ENCODE peak calls at places on chromosomes 5 and 9, in four cellular contexts. N, M, S and J are unnamed samples.

GRCh38 chr9:79665926-79666325 is 94.2 kb downstream of the TLE4 start:
- DNase-seq in N (no peak), M (no peak), S (no peak), J (no peak)

GRCh38 chr9:92807757-92808725 is 43.4 kb upstream of the BICD2 start:
- DNase-seq in N (no peak), M (no peak), S (no peak), J (no peak)

GRCh38 chr9:111633389-111633736 is 2.2 kb downstream of the DNAJC25 start:
- DNase-seq in N (no peak), M (no peak), S (no peak), J (no peak)

GRCh38 chr5:52989781-52990530 is 804 bp downstream of the ITGA2 start:
- DNase-seq in N (peak), M (no peak), S (no peak), J (peak)

GRCh38 chr9:118059520-118060278 is 355.5 kb downstream of the TLR4 start:
- DNase-seq in N (no peak), M (no peak), S (no peak), J (no peak)

GRCh38 chr9:14715102-14715501 is 7.4 kb downstream of the CER1 start:
- DNase-seq in N (no peak), M (no peak), S (no peak), J (no peak)

GRCh38 chr9:69637801-69638200 is 34.4 kb downstream of the APBA1 start:
- DNase-seq in N (no peak), M (no peak), S (no peak), J (peak)

GRCh38 chr5:54663876-54664275 is 146.3 kb downstream of the SNX18 start:
- DNase-seq in N (no peak), M (no peak), S (no peak), J (peak)

GRCh38 chr5:99900302-99900811 is 634.8 kb upstream of the FAM174A start:
- DNase-seq in N (no peak), M (no peak), S (no peak), J (no peak)

GRCh38 chr9:93084471-93084881 is 11.5 kb upstream of the CARD19 start:
- DNase-seq in N (no peak), M (no peak), S (no peak), J (no peak)

GRCh38 chr9:4293293-4293931 is 6.5 kb downstream of the GLIS3 start:
- DNase-seq in N (peak), M (no peak), S (no peak), J (peak)

GRCh38 chr9:27445057-27445990 is 78.8 kb upstream of the IFNK start:
- DNase-seq in N (no peak), M (no peak), S (no peak), J (no peak)

GRCh38 chr9:35075358-35075757 is 2.9 kb upstream of the VCP start:
- DNase-seq in N (no peak), M (no peak), S (no peak), J (no peak)

GRCh38 chr9:87282477-87282991 is 215.1 kb upstream of the DAPK1 start:
- DNase-seq in N (no peak), M (no peak), S (no peak), J (no peak)

GRCh38 chr9:125674981-125675973 is 31.7 kb downstream of the MAPKAP1 start:
- DNase-seq in N (peak), M (no peak), S (no peak), J (peak)

GRCh38 chr5:178854284-178854683 is 5.5 kb upstream of the ZNF354B start:
- DNase-seq in N (no peak), M (no peak), S (no peak), J (no peak)

GRCh38 chr5:125501396-125501795 is 755.0 kb upstream of the ZNF608 start:
- DNase-seq in N (no peak), M (no peak), S (no peak), J (no peak)

GRCh38 chr5:72293495-72294055 is 26.5 kb downstream of the MRPS27 start:
- DNase-seq in N (no peak), M (no peak), S (no peak), J (no peak)

GRCh38 chr5:147892696-147893296 is 13.5 kb downstream of the C5orf46 start:
- DNase-seq in N (no peak), M (no peak), S (no peak), J (peak)

GRCh38 chr9:113548221-113549041 is 84.9 kb downstream of the RGS3 start:
- DNase-seq in N (no peak), M (peak), S (no peak), J (no peak)

GRCh38 chr9:109258619-109259321 is 62.1 kb downstream of the EPB41L4B start:
- DNase-seq in N (no peak), M (no peak), S (no peak), J (no peak)

GRCh38 chr9:134059661-134060395 is 8.0 kb downstream of the BRD3 start:
- DNase-seq in N (no peak), M (no peak), S (peak), J (no peak)

GRCh38 chr5:124906339-124907097 is 160.1 kb upstream of the ZNF608 start:
- DNase-seq in N (no peak), M (no peak), S (no peak), J (peak)

GRCh38 chr9:130073373-130073772 is 19.7 kb downstream of the GPR107 start:
- DNase-seq in N (no peak), M (no peak), S (no peak), J (peak)

GRCh38 chr9:86563959-86564358 is 209.7 kb upstream of the TUT7 start:
- DNase-seq in N (no peak), M (no peak), S (no peak), J (no peak)

GRCh38 chr9:92711844-92712243 is 41.9 kb upstream of the IPPK start:
- DNase-seq in N (no peak), M (no peak), S (no peak), J (no peak)

GRCh38 chr5:147949711-147950573 is 43.6 kb upstream of the C5orf46 start:
- DNase-seq in N (peak), M (peak), S (no peak), J (peak)

GRCh38 chr9:21806644-21807043 is 4.2 kb downstream of the MTAP start:
- DNase-seq in N (no peak), M (no peak), S (no peak), J (no peak)

GRCh38 chr5:124398471-124398870 is 348.0 kb downstream of the ZNF608 start:
- DNase-seq in N (no peak), M (no peak), S (no peak), J (peak)

GRCh38 chr9:137580209-137580957 is 1.7 kb upstream of the DPH7 start:
- DNase-seq in N (no peak), M (no peak), S (no peak), J (no peak)

GRCh38 chr9:87301381-87301780 is 196.3 kb upstream of the DAPK1 start:
- DNase-seq in N (no peak), M (no peak), S (no peak), J (no peak)

GRCh38 chr9:272251-273213 is 57.9 kb downstream of the DOCK8 start:
- DNase-seq in N (no peak), M (peak), S (peak), J (no peak)

GRCh38 chr5:114185274-114185673 is 176.6 kb upstream of the KCNN2 start:
- DNase-seq in N (no peak), M (no peak), S (no peak), J (no peak)

GRCh38 chr9:110476251-110476650 is 103.3 kb downstream of the SVEP1 start:
- DNase-seq in N (no peak), M (no peak), S (no peak), J (no peak)

GRCh38 chr9:133379153-133380086 is 3.3 kb downstream of the STKLD1 start:
- DNase-seq in N (no peak), M (no peak), S (no peak), J (no peak)

GRCh38 chr5:179858241-179858585 is 404 bp downstream of the MRNIP start:
- DNase-seq in N (peak), M (peak), S (peak), J (peak)

GRCh38 chr5:19406576-19407365 is 581.2 kb downstream of the CDH18 start:
- DNase-seq in N (no peak), M (no peak), S (no peak), J (no peak)

GRCh38 chr9:134897584-134898170 is 17.1 kb downstream of the FCN2 start:
- DNase-seq in N (no peak), M (no peak), S (no peak), J (no peak)

GRCh38 chr5:107704686-107705389 is 34.1 kb upstream of the EFNA5 start:
- DNase-seq in N (no peak), M (no peak), S (no peak), J (no peak)

GRCh38 chr5:123125953-123126352 is 36.9 kb downstream of the PRDM6 start:
- DNase-seq in N (no peak), M (peak), S (no peak), J (peak)
- TF ChIP-seq ELK1 in N (no peak), M (no peak), S (no peak), J (no peak)

GRCh38 chr9:81128701-81129100 is 560.6 kb downstream of the TLE1 start:
- DNase-seq in N (no peak), M (no peak), S (no peak), J (peak)

GRCh38 chr9:81122749-81123148 is 566.6 kb downstream of the TLE1 start:
- DNase-seq in N (no peak), M (no peak), S (no peak), J (no peak)

GRCh38 chr9:81125446-81126092 is 563.8 kb downstream of the TLE1 start:
- DNase-seq in N (peak), M (no peak), S (no peak), J (peak)
- TF ChIP-seq ELK1 in N (no peak), M (no peak), S (no peak), J (no peak)

GRCh38 chr5:113140837-113141661 is 164.5 kb downstream of the DCP2 start:
- DNase-seq in N (no peak), M (no peak), S (no peak), J (peak)
- TF ChIP-seq ELK1 in N (no peak), M (no peak), S (no peak), J (no peak)

GRCh38 chr5:1391691-1392090 is 46.8 kb upstream of the CLPTM1L start:
- DNase-seq in N (no peak), M (no peak), S (no peak), J (no peak)

GRCh38 chr5:1393571-1394501 is 48.9 kb upstream of the CLPTM1L start:
- DNase-seq in N (no peak), M (no peak), S (no peak), J (no peak)

GRCh38 chr5:1390861-1391600 is 46.1 kb upstream of the CLPTM1L start:
- DNase-seq in N (no peak), M (no peak), S (no peak), J (no peak)

GRCh38 chr5:1392261-1392660 is 47.4 kb upstream of the CLPTM1L start:
- DNase-seq in N (no peak), M (no peak), S (no peak), J (no peak)

GRCh38 chr5:1392801-1393565 is 48.1 kb upstream of the CLPTM1L start:
- DNase-seq in N (no peak), M (no peak), S (no peak), J (no peak)
- TF ChIP-seq ELK1 in N (no peak), M (no peak), S (no peak), J (no peak)